ENCODE peak calls at places on chromosomes 16 and 17, in seven cellular contexts. X is AML-193, N is RKO, Q is HCT116, M is NCI-H1436, T is memory B cell, D is prostate gland. F is an unnamed sample.

GRCh38 chr17:58312021-58312630 is 16.5 kb downstream of the TSPOAP1 start:
- DNase-seq in M (no peak), D (no peak), Q (no peak), N (no peak), T (no peak), X (no peak), F (no peak)

GRCh38 chr16:57612494-57612893 is 15.9 kb upstream of the ADGRG1 start:
- DNase-seq in M (no peak), T (no peak), D (no peak), N (no peak), X (no peak), Q (no peak), F (no peak)

GRCh38 chr17:72390675-72391501 is 270.1 kb downstream of the SOX9 start:
- DNase-seq in T (no peak), X (no peak), Q (no peak), M (no peak), N (peak; percentile 28), D (no peak), F (no peak)

GRCh38 chr17:9195961-9196668 is 174.8 kb downstream of the NTN1 start:
- DNase-seq in X (no peak), D (peak; percentile 72), M (no peak), Q (no peak), T (no peak), N (no peak), F (no peak)

GRCh38 chr17:48878920-48879898 is 13.4 kb upstream of the ATP5MC1 start:
- DNase-seq in D (peak; percentile 48), M (peak; percentile 77), T (peak; percentile 55), X (peak; percentile 79), N (peak; percentile 75), Q (peak; percentile 82), F (peak; percentile 53)

GRCh38 chr17:82019905-82020873 is 2.5 kb downstream of the CENPX start:
- DNase-seq in D (no peak), M (peak; percentile 44), T (peak; percentile 58), X (peak; percentile 68), Q (peak; percentile 56), N (peak; percentile 53), F (no peak)

GRCh38 chr16:49489686-49490320 is 116.2 kb downstream of the C16orf78 start:
- DNase-seq in N (no peak), X (no peak), D (no peak), T (no peak), Q (no peak), M (peak; percentile 60), F (no peak)

GRCh38 chr17:29687601-29688000 is 64.9 kb upstream of the CORO6 start:
- DNase-seq in Q (no peak), N (no peak), M (no peak), D (no peak), X (no peak), T (no peak), F (no peak)

GRCh38 chr16:54040975-54041374 is 245.6 kb downstream of the IRX3 start:
- DNase-seq in N (no peak), D (no peak), Q (no peak), M (no peak), T (no peak), X (no peak), F (no peak)

GRCh38 chr16:85350146-85350728 is 238.0 kb upstream of the CIBAR2 start:
- DNase-seq in M (no peak), Q (no peak), D (peak; percentile 29), N (no peak), T (no peak), X (no peak), F (no peak)

GRCh38 chr16:56577300-56577625 is 12.1 kb upstream of the MT3 start:
- DNase-seq in N (no peak), M (no peak), X (no peak), Q (no peak), T (no peak), D (no peak), F (no peak)

GRCh38 chr17:9432121-9432866 is 143.3 kb downstream of the STX8 start:
- DNase-seq in M (no peak), N (no peak), X (no peak), D (peak; percentile 36), Q (no peak), T (no peak), F (peak; percentile 38)

GRCh38 chr16:68434654-68435210 is 13.6 kb downstream of the SMPD3 start:
- DNase-seq in M (no peak), D (peak; percentile 80), X (no peak), Q (no peak), T (no peak), N (no peak), F (no peak)

GRCh38 chr17:43772877-43773648 is 5.7 kb downstream of the DUSP3 start:
- DNase-seq in Q (no peak), N (no peak), T (no peak), X (peak; percentile 99), M (no peak), D (no peak), F (no peak)

GRCh38 chr16:10325783-10326543 is 59.9 kb upstream of the ATF7IP2 start:
- DNase-seq in X (no peak), N (no peak), Q (no peak), M (no peak), D (no peak), T (no peak), F (no peak)

GRCh38 chr17:39607057-39607850 is 466 bp downstream of the NEUROD2 start:
- DNase-seq in X (no peak), Q (no peak), T (no peak), N (no peak), D (no peak), M (no peak), F (no peak)

GRCh38 chr17:65560628-65561371 is 648 bp downstream of the AXIN2 start:
- DNase-seq in D (peak; percentile 90), T (peak; percentile 55), X (peak; percentile 34), M (peak; percentile 77), Q (peak; percentile 94), N (peak; percentile 88), F (no peak)

GRCh38 chr17:13601776-13602551 is at the start of gene HS3ST3A1:
- DNase-seq in D (peak; percentile 5), M (no peak), Q (no peak), X (no peak), T (peak; percentile 10), N (no peak), F (no peak)

GRCh38 chr17:79625706-79626105 is 14.9 kb upstream of the RBFOX3 start:
- DNase-seq in D (no peak), X (no peak), T (no peak), N (no peak), Q (no peak), M (no peak), F (no peak)

GRCh38 chr17:75364078-75364477 is 41.4 kb downstream of the GRB2 start:
- DNase-seq in M (no peak), Q (no peak), X (no peak), T (no peak), N (peak; percentile 29), D (no peak), F (no peak)

GRCh38 chr17:39402890-39403605 is 1.6 kb upstream of the FBXL20 start:
- DNase-seq in M (no peak), N (no peak), D (no peak), T (no peak), X (no peak), Q (no peak), F (no peak)

GRCh38 chr16:81765111-81765919 is 13.8 kb upstream of the PLCG2 start:
- DNase-seq in X (no peak), Q (no peak), N (no peak), M (no peak), D (no peak), T (no peak), F (no peak)

GRCh38 chr17:8843344-8843743 is 24.1 kb downstream of the PIK3R6 start:
- DNase-seq in X (no peak), T (no peak), N (no peak), Q (no peak), M (no peak), D (no peak), F (no peak)

GRCh38 chr17:1484586-1485310 is 7.7 kb downstream of the MYO1C start:
- DNase-seq in N (no peak), Q (peak; percentile 65), X (no peak), T (peak; percentile 77), D (no peak), M (peak; percentile 84), F (peak; percentile 46)

GRCh38 chr17:76444518-76445311 is 8.2 kb downstream of the UBE2O start:
- DNase-seq in T (no peak), N (no peak), D (no peak), M (no peak), Q (no peak), X (no peak), F (no peak)

GRCh38 chr16:29745853-29746345 is at the start of gene C16orf54:
- DNase-seq in T (peak; percentile 77), Q (no peak), D (no peak), N (no peak), M (no peak), X (peak; percentile 94), F (peak; percentile 78)

GRCh38 chr16:64459821-64460220 is 662.0 kb downstream of the CDH11 start:
- DNase-seq in X (no peak), T (no peak), N (no peak), M (no peak), D (no peak), Q (no peak), F (no peak)

GRCh38 chr17:55053855-55054254 is 85.3 kb downstream of the STXBP4 start:
- DNase-seq in Q (no peak), X (peak; percentile 25), D (no peak), T (no peak), M (no peak), N (peak; percentile 27), F (no peak)

GRCh38 chr16:19512297-19512696 is 9.6 kb downstream of the GDE1 start:
- DNase-seq in Q (no peak), N (no peak), X (no peak), T (no peak), D (no peak), M (no peak), F (no peak)

GRCh38 chr17:80065478-80066170 is 29.2 kb downstream of the CCDC40 start:
- DNase-seq in X (no peak), D (no peak), N (no peak), Q (no peak), T (no peak), M (no peak), F (no peak)